ENCODE peak calls at places on chromosomes 6 and 20, in five cellular contexts. C is A549, N is NCI-H1105, V is thoracic aorta, F is DMS 273 treated with DMSO at 0.1 percent for 48 hours. Z is an unnamed sample.
A peak's percentile ranks its signal among the peaks of the same experiment; 100 is the strongest.

GRCh38 chr6:151068761-151069312 is 170.9 kb upstream of the AKAP12 start:
- DNase-seq in C (no peak), N (no peak), V (no peak), F (no peak), Z (no peak)

GRCh38 chr6:138454976-138455706 is 44.2 kb downstream of the NHSL1 start:
- DNase-seq in C (peak; percentile 29), N (no peak), V (no peak), F (no peak), Z (no peak)

GRCh38 chr6:93820465-93821082 is 401.2 kb upstream of the EPHA7 start:
- DNase-seq in C (no peak), N (no peak), V (no peak), F (no peak), Z (no peak)

GRCh38 chr6:158205220-158205944 is 37.2 kb downstream of the GTF2H5 start:
- DNase-seq in C (no peak), N (no peak), V (no peak), F (no peak), Z (peak; percentile 85)

GRCh38 chr6:35293681-35294080 is 3.9 kb upstream of the DEF6 start:
- DNase-seq in C (no peak), N (no peak), V (no peak), F (no peak), Z (no peak)

GRCh38 chr6:127343753-127344659 is 597 bp upstream of the ECHDC1 start:
- DNase-seq in C (peak; percentile 1), N (no peak), V (no peak), F (no peak), Z (no peak)

GRCh38 chr20:57835462-57836455 is 125.9 kb upstream of the PMEPA1 start:
- DNase-seq in C (no peak), N (no peak), V (no peak), F (peak; percentile 15), Z (no peak)

GRCh38 chr6:36029464-36029863 is 1.9 kb downstream of the MAPK14 start:
- DNase-seq in C (peak; percentile 4), N (no peak), V (no peak), F (no peak), Z (no peak)

GRCh38 chr20:32605167-32605656 is 20.1 kb upstream of the NOL4L start:
- DNase-seq in C (no peak), N (no peak), V (no peak), F (no peak), Z (no peak)

GRCh38 chr6:14887181-14887580 is 358.7 kb upstream of the JARID2 start:
- DNase-seq in C (no peak), N (no peak), V (no peak), F (no peak), Z (no peak)

GRCh38 chr6:11270030-11271027 is 37.9 kb upstream of the NEDD9 start:
- DNase-seq in C (peak; percentile 59), N (peak; percentile 91), V (no peak), F (no peak), Z (peak; percentile 50)

GRCh38 chr6:8131265-8131897 is 29.0 kb upstream of the EEF1E1 start:
- DNase-seq in C (peak; percentile 50), N (peak; percentile 59), V (no peak), F (peak; percentile 8), Z (peak; percentile 28)

GRCh38 chr20:59845472-59845871 is 88.0 kb downstream of the SYCP2 start:
- DNase-seq in C (no peak), N (no peak), V (no peak), F (no peak), Z (no peak)

GRCh38 chr6:144853603-144854002 is 568.5 kb downstream of the UTRN start:
- DNase-seq in C (no peak), N (no peak), V (no peak), F (no peak), Z (no peak)

GRCh38 chr20:38260378-38261053 is at the start of gene KIAA1755:
- DNase-seq in C (no peak), N (no peak), V (no peak), F (no peak), Z (no peak)

GRCh38 chr6:158322724-158323560 is 10.7 kb downstream of the TULP4 start:
- DNase-seq in C (peak; percentile 25), N (no peak), V (no peak), F (peak; percentile 60), Z (no peak)

GRCh38 chr6:28682542-28682941 is 156.9 kb downstream of the GPX5 start:
- DNase-seq in C (no peak), N (no peak), V (no peak), F (no peak), Z (no peak)

GRCh38 chr6:17719323-17720041 is 12.8 kb upstream of the NUP153 start:
- DNase-seq in C (no peak), N (peak; percentile 48), V (no peak), F (no peak), Z (no peak)

GRCh38 chr20:62822788-62823651 is 6.2 kb downstream of the COL9A3 start:
- DNase-seq in C (peak; percentile 88), N (no peak), V (no peak), F (peak; percentile 39), Z (peak; percentile 99)

GRCh38 chr20:21289651-21290050 is 13.5 kb upstream of the XRN2 start:
- DNase-seq in C (no peak), N (no peak), V (no peak), F (no peak), Z (no peak)

GRCh38 chr20:8774412-8774811 is 294.5 kb upstream of the PLCB4 start:
- DNase-seq in C (no peak), N (no peak), V (no peak), F (no peak), Z (no peak)

GRCh38 chr6:41539204-41539603 is 7.0 kb upstream of the FOXP4 start:
- DNase-seq in C (no peak), N (no peak), V (no peak), F (no peak), Z (no peak)

GRCh38 chr6:55277628-55278003 is 49.7 kb upstream of the GFRAL start:
- DNase-seq in C (no peak), N (no peak), V (no peak), F (no peak), Z (no peak)

GRCh38 chr20:47231382-47232042 is 125.0 kb downstream of the ZMYND8 start:
- DNase-seq in C (no peak), N (no peak), V (no peak), F (no peak), Z (no peak)

GRCh38 chr6:25056130-25056529 is 120.4 kb upstream of the RIPOR2 start:
- DNase-seq in C (no peak), N (no peak), V (no peak), F (no peak), Z (no peak)

GRCh38 chr6:35295521-35296315 is 1.9 kb upstream of the DEF6 start:
- DNase-seq in C (no peak), N (no peak), V (no peak), F (no peak), Z (no peak)

GRCh38 chr6:52416629-52417151 is 3.5 kb upstream of the EFHC1 start:
- DNase-seq in C (peak; percentile 60), N (peak; percentile 71), V (no peak), F (no peak), Z (no peak)

GRCh38 chr6:154433477-154434241 is 76.8 kb downstream of the CNKSR3 start:
- DNase-seq in C (no peak), N (no peak), V (no peak), F (no peak), Z (no peak)